ENCODE peak calls at places on chromosomes 16 and 17, in four cellular contexts. Y is endodermal cell, W is K562, V is colonic mucosa. L is an unnamed sample.

GRCh38 chr16:20865420-20866126 is 34.6 kb downstream of the DCUN1D3 start:
- DNase-seq in Y (no peak), W (no peak), V (no peak), L (peak; percentile 47)

GRCh38 chr16:64132190-64132589 is 989.7 kb downstream of the CDH11 start:
- DNase-seq in Y (no peak), W (no peak), V (no peak), L (no peak)

GRCh38 chr16:64051826-64052225 is 1070.0 kb downstream of the CDH11 start:
- DNase-seq in Y (peak; percentile 43), W (no peak), V (no peak), L (peak; percentile 39)

GRCh38 chr16:88941933-88942909 is 34.8 kb downstream of the CBFA2T3 start:
- DNase-seq in Y (peak; percentile 89), W (no peak), V (peak; percentile 47), L (peak; percentile 57)

GRCh38 chr16:73361061-73361460 is 313.1 kb upstream of the ZFHX3 start:
- DNase-seq in Y (no peak), W (no peak), V (no peak), L (no peak)

GRCh38 chr16:70454221-70455034 is at the start of gene FCSK:
- DNase-seq in Y (peak; percentile 92), W (peak; percentile 83), V (peak; percentile 67), L (peak; percentile 77)

GRCh38 chr17:19805006-19805405 is 56.9 kb upstream of the ALDH3A1 start:
- DNase-seq in Y (no peak), W (no peak), V (no peak), L (peak; percentile 70)

GRCh38 chr17:22669721-22670120 is 977.4 kb downstream of the KCNJ18 start:
- DNase-seq in Y (no peak), W (no peak), V (no peak), L (no peak)

GRCh38 chr16:87723224-87723619 is 42.6 kb downstream of the KLHDC4 start:
- DNase-seq in Y (no peak), W (peak; percentile 78), V (no peak), L (peak; percentile 34)

GRCh38 chr17:41539979-41540701 is 12.0 kb upstream of the KRT19 start:
- DNase-seq in Y (peak; percentile 80), W (no peak), V (no peak), L (no peak)

GRCh38 chr17:67503184-67503583 is 126.1 kb downstream of the PITPNC1 start:
- DNase-seq in Y (peak; percentile 44), W (no peak), V (no peak), L (no peak)

GRCh38 chr17:48102700-48103378 is 1.6 kb upstream of the CBX1 start:
- DNase-seq in Y (no peak), W (peak; percentile 18), V (no peak), L (no peak)

GRCh38 chr17:17868637-17869522 is 32.1 kb upstream of the SREBF1 start:
- DNase-seq in Y (peak; percentile 75), W (no peak), V (no peak), L (no peak)

GRCh38 chr17:76738468-76738850 is 540 bp downstream of the MFSD11 start:
- DNase-seq in Y (no peak), W (peak; percentile 20), V (no peak), L (peak; percentile 41)

GRCh38 chr16:4115941-4116327 is 308 bp downstream of the ADCY9 start:
- DNase-seq in Y (no peak), W (no peak), V (no peak), L (no peak)

GRCh38 chr17:65064452-65065019 is 8.0 kb upstream of the GNA13 start:
- DNase-seq in Y (peak; percentile 76), W (peak; percentile 67), V (no peak), L (peak; percentile 66)

GRCh38 chr16:84461504-84462295 is 42.8 kb downstream of the MEAK7 start:
- DNase-seq in Y (peak; percentile 46), W (no peak), V (no peak), L (no peak)

GRCh38 chr17:42920922-42921321 is 20.3 kb downstream of the G6PC1 start:
- DNase-seq in Y (no peak), W (no peak), V (no peak), L (no peak)

GRCh38 chr17:77465358-77466041 is 324.7 kb downstream of the SEC14L1 start:
- DNase-seq in Y (peak; percentile 83), W (peak; percentile 44), V (peak; percentile 67), L (peak; percentile 49)

GRCh38 chr17:83135692-83136091 is 56.3 kb downstream of the METRNL start:
- DNase-seq in Y (no peak), W (no peak), V (peak; percentile 13), L (no peak)

GRCh38 chr17:31629696-31630470 is 229.2 kb downstream of the COPRS start:
- DNase-seq in Y (no peak), W (no peak), V (no peak), L (peak; percentile 11)

GRCh38 chr16:55018881-55019280 is 88.2 kb downstream of the IRX5 start:
- DNase-seq in Y (no peak), W (no peak), V (no peak), L (no peak)
- H3K4me3 ChIP-seq in Y (no peak overlapping the region), W (no peak overlapping the region), V (no peak overlapping the region), L (no peak overlapping the region)

GRCh38 chr17:73986641-73987177 is 216.8 kb upstream of the RPL38 start:
- DNase-seq in Y (peak; percentile 66), W (no peak), V (no peak), L (no peak)

GRCh38 chr17:73988110-73988509 is 215.4 kb upstream of the RPL38 start:
- DNase-seq in Y (no peak), W (no peak), V (no peak), L (no peak)

GRCh38 chr17:73989671-73990070 is 213.8 kb upstream of the RPL38 start:
- DNase-seq in Y (no peak), W (no peak), V (no peak), L (no peak)

GRCh38 chr17:73985466-73986015 is 217.9 kb upstream of the RPL38 start:
- DNase-seq in Y (peak; percentile 41), W (no peak), V (no peak), L (no peak)

DNA sequence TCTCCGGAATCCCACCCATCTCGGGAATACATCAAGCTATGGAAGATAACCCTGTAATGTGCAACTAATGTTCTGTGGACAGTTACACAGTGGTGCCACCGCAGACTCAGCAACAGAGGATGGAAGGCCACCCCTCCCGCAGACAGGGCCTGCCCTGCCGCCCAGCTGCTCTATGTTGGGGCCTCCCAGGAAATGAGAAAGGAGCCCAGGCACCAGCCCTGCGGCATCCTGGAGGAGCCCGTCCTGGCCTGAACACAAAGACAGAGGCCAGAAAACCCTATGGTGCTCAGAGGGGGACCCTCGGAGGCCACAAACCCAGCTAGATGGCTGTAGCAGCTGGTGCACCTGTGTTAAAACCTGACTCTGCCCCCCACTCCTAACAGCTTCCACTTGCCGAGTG is 216.1 kb upstream of the RPL38 start:
- DNase-seq in Y (no peak), W (no peak), V (no peak), L (no peak)
- H3K9ac ChIP-seq in Y (no peak overlapping the region), W (no peak overlapping the region), V (no peak overlapping the region), L (no peak overlapping the region)

DNA sequence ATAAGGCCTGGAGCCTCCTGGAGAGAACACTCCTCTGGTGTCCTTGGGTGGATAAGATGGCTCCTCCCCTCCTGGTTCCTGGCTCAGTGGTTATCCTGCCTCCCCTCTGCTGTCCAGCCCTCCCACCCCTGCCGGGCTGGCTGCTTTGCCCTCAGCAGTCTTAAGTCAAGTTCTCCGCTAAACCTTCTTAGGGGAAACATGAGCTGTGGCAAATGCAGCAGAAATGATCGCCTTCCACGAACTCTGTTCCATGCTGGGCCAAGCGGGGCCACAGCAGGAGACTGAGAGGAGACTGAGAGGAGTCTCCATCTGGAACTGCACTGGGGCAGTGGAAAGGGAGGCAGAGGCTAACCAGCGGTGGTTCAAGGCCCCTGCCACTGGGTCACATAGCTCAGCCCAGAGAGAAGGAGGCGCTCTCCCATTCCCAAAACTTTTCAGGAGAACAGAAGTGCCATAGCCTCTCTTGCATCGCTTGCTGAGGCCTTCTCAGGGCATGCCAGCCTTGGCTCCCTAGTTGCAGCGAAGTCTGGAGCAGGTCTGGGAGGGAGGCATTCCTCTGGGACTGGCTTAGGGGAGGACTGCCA is 26.9 kb downstream of the TNS4 start:
- DNase-seq in Y (peak; percentile 76), W (peak; percentile 62), V (no peak), L (peak; percentile 27)
- H3K4me1 ChIP-seq in Y (peaks cover 3% of the 10 kb centered on the region), W (peaks cover 11% of the 10 kb centered on the region), V (no peaks in the 10 kb centered on the region), L (peaks cover 13% of the 10 kb centered on the region)

GRCh38 chr17:50271173-50271750 is 3.0 kb upstream of the TMEM92 start:
- DNase-seq in Y (no peak), W (no peak), V (peak; percentile 18), L (peak; percentile 64)

GRCh38 chr17:50270430-50271172 is 3.7 kb upstream of the TMEM92 start:
- DNase-seq in Y (no peak), W (no peak), V (peak; percentile 41), L (peak; percentile 72)

GRCh38 chr17:50273654-50274040 is 619 bp upstream of the TMEM92 start:
- DNase-seq in Y (peak; percentile 76), W (no peak), V (no peak), L (no peak)

GRCh38 chr17:50272711-50273653 is 1.3 kb upstream of the TMEM92 start:
- DNase-seq in Y (peak; percentile 96), W (peak; percentile 58), V (peak; percentile 74), L (peak; percentile 82)

DNA sequence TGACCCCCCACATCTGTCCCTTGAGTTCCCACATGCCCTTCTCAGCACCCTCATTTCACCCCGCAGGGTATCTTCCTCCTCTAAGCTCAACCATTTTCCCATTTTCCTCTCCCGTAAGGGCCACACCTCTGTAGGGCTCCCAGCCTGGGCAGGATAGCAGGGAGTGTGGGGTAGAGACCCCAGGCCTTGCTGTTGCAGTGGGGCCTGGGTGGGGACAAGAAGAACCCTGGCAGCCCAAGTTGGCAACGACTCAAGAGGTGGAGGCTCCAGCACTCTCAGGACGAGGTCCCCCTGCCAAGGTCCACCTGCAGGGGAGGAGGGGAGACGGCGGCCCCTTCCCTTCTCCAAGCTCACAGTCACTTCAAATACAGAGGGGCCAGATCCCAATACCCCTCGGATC is 2.0 kb upstream of the TMEM92 start:
- DNase-seq in Y (peak; percentile 49), W (no peak), V (no peak), L (no peak)
- H3K4me3 ChIP-seq in Y (no peak overlapping the region), W (no peak overlapping the region), V (no peak overlapping the region), L (peak overlapping the region; percentile 78)

DNA sequence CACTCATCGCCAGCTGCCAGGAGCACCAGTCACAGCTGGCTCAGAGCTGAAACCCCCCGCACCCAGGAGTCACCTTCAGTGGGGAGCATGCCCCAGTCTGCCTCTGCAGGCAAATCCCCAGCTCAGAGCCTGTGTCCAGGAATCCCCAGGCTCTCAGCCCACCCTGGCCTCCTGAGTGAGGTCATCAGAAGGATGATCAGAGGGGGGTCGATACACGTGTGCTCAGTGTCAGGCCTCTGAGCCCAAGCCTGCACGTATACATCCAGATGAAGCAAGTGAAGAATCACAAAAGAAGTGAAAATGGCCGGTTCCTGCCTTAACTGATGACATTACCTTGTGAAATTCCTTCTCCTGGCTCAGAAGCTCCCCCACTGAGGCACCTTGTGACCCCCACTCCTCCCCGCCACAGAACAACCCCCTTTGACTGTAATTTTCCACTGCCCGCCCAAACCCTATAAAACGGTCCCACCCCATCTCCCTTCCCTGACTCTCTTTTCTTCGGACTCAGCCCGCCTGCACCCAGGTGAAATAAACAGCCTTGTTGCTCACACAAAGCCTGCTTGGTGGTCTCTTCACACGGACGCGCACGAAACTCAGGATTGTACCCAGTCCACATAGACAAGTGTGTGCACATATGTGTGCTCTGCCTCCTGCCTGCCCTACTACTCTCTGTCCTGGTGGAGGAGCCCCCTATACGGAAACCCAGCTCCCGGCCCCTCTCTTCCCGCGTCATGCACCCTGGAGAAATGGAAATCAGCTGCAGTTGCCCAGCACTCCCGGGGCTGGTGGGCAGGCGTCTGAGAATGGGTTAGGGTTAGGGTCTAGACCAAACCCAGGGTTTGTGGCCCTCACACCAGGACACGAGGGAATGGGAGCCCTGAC is 2.2 kb upstream of the RHBDF1 start:
- DNase-seq in Y (peak; percentile 89), W (no peak), V (peak; percentile 44), L (no peak)
- H3K9ac ChIP-seq in Y (no peak overlapping the region), W (no peak overlapping the region), V (peak overlapping the region; percentile 19), L (peak overlapping the region; percentile 98)